ENCODE peak calls at places on chromosomes 11 and 22, in six cellular contexts. G is activated T-helper 1 cell treated with anti-CD3 and anti-CD28 coated beads, Interleukin-12 subunit alpha, Interleukin-12 subunit beta, Interleukin-2, Interleukin-4 antibody, amounts not matched to agents 30 ng/mL and 10 ng/mL and 1 ng/mL, durations not matched to agents 14 hours and 24 hours and 36 hours; D is activated CD8-positive, alpha-beta T cell treated with anti-CD3 and anti-CD28 coated beads, Interleukin-2, amount 10 ng/mL, durations not matched to agents 7 days and 5 days; F is prostate gland; X is nucleus accumbens; Y is myocyte. T is an unnamed sample.

GRCh38 chr11:59782080-59782479 is 26.9 kb downstream of the STX3 start:
- DNase-seq in G (no peak), D (no peak), F (no peak), X (no peak), Y (no peak), T (no peak)

GRCh38 chr11:2687223-2687530 is 12.6 kb downstream of the KCNQ1OT1 start:
- DNase-seq in G (no peak), D (no peak), F (no peak), X (no peak), Y (peak; percentile 37), T (no peak)

GRCh38 chr11:27926981-27927481 is 180.9 kb downstream of the KIF18A start:
- DNase-seq in G (no peak), D (no peak), F (no peak), X (no peak), Y (peak; percentile 64), T (peak; percentile 89)

GRCh38 chr11:104324276-104324675 is 160.3 kb upstream of the PDGFD start:
- DNase-seq in G (no peak), D (no peak), F (no peak), X (no peak), Y (no peak), T (no peak)

GRCh38 chr22:25208743-25209505 is 9.3 kb downstream of the CRYBB3 start:
- DNase-seq in G (no peak), D (no peak), F (no peak), X (no peak), Y (no peak), T (no peak)

GRCh38 chr11:70073881-70074371 is 4.2 kb upstream of the ANO1 start:
- DNase-seq in G (no peak), D (no peak), F (no peak), X (no peak), Y (no peak), T (no peak)

GRCh38 chr11:124817036-124817435 is 16.8 kb upstream of the MSANTD2 start:
- DNase-seq in G (no peak), D (no peak), F (no peak), X (no peak), Y (peak; percentile 19), T (no peak)

GRCh38 chr11:72349053-72349452 is 85.3 kb downstream of the CLPB start:
- DNase-seq in G (no peak), D (no peak), F (no peak), X (no peak), Y (no peak), T (no peak)

GRCh38 chr11:63931876-63932275 is 6.9 kb upstream of the NAA40 start:
- DNase-seq in G (no peak), D (no peak), F (no peak), X (no peak), Y (no peak), T (no peak)

GRCh38 chr11:123407124-123407995 is 22.7 kb upstream of the GRAMD1B start:
- DNase-seq in G (peak; percentile 20), D (peak; percentile 77), F (peak; percentile 68), X (no peak), Y (peak; percentile 78), T (peak; percentile 25)

GRCh38 chr22:24500251-24500820 is 5.2 kb downstream of the UPB1 start:
- DNase-seq in G (no peak), D (no peak), F (no peak), X (no peak), Y (peak; percentile 34), T (no peak)

GRCh38 chr11:107202189-107202588 is 183.9 kb upstream of the GUCY1A2 start:
- DNase-seq in G (no peak), D (no peak), F (no peak), X (no peak), Y (no peak), T (no peak)

GRCh38 chr11:35235944-35236666 is 97.1 kb downstream of the CD44 start:
- DNase-seq in G (peak; percentile 54), D (peak; percentile 84), F (no peak), X (no peak), Y (no peak), T (peak; percentile 41)

GRCh38 chr11:46389450-46390330 is 1.9 kb downstream of the CHRM4 start:
- DNase-seq in G (peak; percentile 45), D (peak; percentile 63), F (peak; percentile 54), X (no peak), Y (peak; percentile 81), T (peak; percentile 61)

GRCh38 chr22:26918236-26918635 is 260.8 kb downstream of the MIAT start:
- DNase-seq in G (no peak), D (no peak), F (no peak), X (no peak), Y (no peak), T (no peak)

GRCh38 chr11:106022795-106023275 is 795 bp upstream of the MSANTD4 start:
- DNase-seq in G (no peak), D (no peak), F (no peak), X (no peak), Y (no peak), T (no peak)

GRCh38 chr22:22883090-22883727 is 4.4 kb upstream of the IGLL5 start:
- DNase-seq in G (no peak), D (no peak), F (no peak), X (no peak), Y (no peak), T (no peak)

GRCh38 chr22:45291931-45292290 is 7.2 kb downstream of the UPK3A start:
- DNase-seq in G (no peak), D (no peak), F (no peak), X (no peak), Y (no peak), T (no peak)

GRCh38 chr22:37496651-37497599 is 10.7 kb upstream of the MFNG start:
- DNase-seq in G (no peak), D (no peak), F (no peak), X (no peak), Y (peak; percentile 75), T (peak; percentile 91)

GRCh38 chr22:49935561-49935960 is 17.1 kb downstream of the CRELD2 start:
- DNase-seq in G (no peak), D (peak; percentile 63), F (no peak), X (no peak), Y (no peak), T (no peak)

T was measured in NCI-H226.